ENCODE peak calls at places on chromosomes 7 and 10, in ten cellular contexts. Z is spleen, L is A549, G is lower leg skin, H is stomach, K is Peyer's patch, Y is heart left ventricle, M is HCT116, R is breast epithelium, J is tibial nerve. Q is an unnamed sample.

GRCh38 chr7:157565201-157565626 is 228.4 kb downstream of the DNAJB6 start:
- DNase-seq in M (peak; percentile 65), K (no peak), G (no peak), R (no peak), Z (peak; percentile 50), L (no peak), J (no peak), Y (no peak), H (no peak), Q (no peak)

GRCh38 chr7:158924956-158925355 is 68.6 kb downstream of the DYNC2I1 start:
- DNase-seq in M (no peak), H (no peak), J (no peak), Y (no peak), G (no peak), K (no peak), R (no peak), Z (no peak), L (no peak), Q (no peak)

GRCh38 chr10:30565449-30565848 is 64.1 kb downstream of the LYZL2 start:
- DNase-seq in K (no peak), M (no peak), Z (no peak), H (no peak), L (no peak), Y (no peak), G (no peak), J (no peak), R (no peak), Q (no peak)

GRCh38 chr7:35035511-35035921 is 1.8 kb downstream of the DPY19L1 start:
- DNase-seq in J (no peak), K (no peak), L (peak; percentile 75), Z (no peak), R (no peak), H (no peak), M (peak; percentile 45), G (no peak), Y (no peak), Q (no peak)

GRCh38 chr7:105776068-105776790 is 100.2 kb downstream of the ATXN7L1 start:
- DNase-seq in Y (no peak), R (no peak), Z (no peak), K (no peak), J (peak; percentile 76), L (peak; percentile 83), G (no peak), M (peak; percentile 94), H (peak; percentile 35), Q (no peak)

GRCh38 chr7:1591396-1591795 is 21.6 kb upstream of the PSMG3 start:
- DNase-seq in Z (no peak), Y (no peak), R (no peak), J (no peak), G (no peak), K (no peak), H (no peak), M (no peak), L (no peak), Q (no peak)

GRCh38 chr7:24576171-24577052 is 3.2 kb downstream of the PALS2 start:
- DNase-seq in Z (no peak), Y (no peak), K (no peak), L (peak; percentile 72), G (no peak), J (no peak), H (peak; percentile 39), R (no peak), M (peak; percentile 48), Q (no peak)

GRCh38 chr7:44666566-44666965 is 60.1 kb downstream of the OGDH start:
- DNase-seq in H (no peak), Z (no peak), K (no peak), Y (no peak), G (peak; percentile 52), J (no peak), R (no peak), M (no peak), L (no peak), Q (no peak)

GRCh38 chr7:7108931-7109330 is 73.4 kb upstream of the C1GALT1 start:
- DNase-seq in L (no peak), R (no peak), Z (no peak), J (no peak), K (no peak), H (no peak), G (no peak), M (no peak), Y (no peak), Q (no peak)

GRCh38 chr7:13921062-13921461 is 68.4 kb downstream of the ETV1 start:
- DNase-seq in R (no peak), K (no peak), G (no peak), M (no peak), J (no peak), Z (no peak), H (no peak), Y (no peak), L (no peak), Q (no peak)

GRCh38 chr7:33757563-33758165 is 147.7 kb upstream of the BMPER start:
- DNase-seq in Z (no peak), Y (no peak), L (peak; percentile 40), R (no peak), G (no peak), K (peak; percentile 22), M (no peak), J (peak; percentile 89), H (peak; percentile 55), Q (no peak)

GRCh38 chr10:27256790-27257189 is 16.2 kb upstream of the ACBD5 start:
- DNase-seq in M (no peak), K (no peak), H (no peak), J (no peak), L (no peak), Y (no peak), G (peak; percentile 58), R (no peak), Z (peak; percentile 80), Q (no peak)

GRCh38 chr10:27248215-27248614 is 7.6 kb upstream of the ACBD5 start:
- DNase-seq in L (no peak), Y (no peak), Z (no peak), M (no peak), H (no peak), J (no peak), K (no peak), G (no peak), R (no peak), Q (no peak)

GRCh38 chr10:27251554-27251953 is 11.0 kb upstream of the ACBD5 start:
- DNase-seq in K (no peak), G (peak; percentile 49), H (no peak), L (no peak), R (no peak), M (no peak), Y (no peak), Z (no peak), J (no peak), Q (no peak)

GRCh38 chr10:27256299-27256698 is 15.7 kb upstream of the ACBD5 start:
- DNase-seq in Y (no peak), H (no peak), Z (peak; percentile 76), L (no peak), K (no peak), R (no peak), M (no peak), G (peak; percentile 56), J (no peak), Q (no peak)

GRCh38 chr10:27252267-27253000 is 11.8 kb upstream of the ACBD5 start:
- DNase-seq in M (no peak), K (peak; percentile 83), H (peak; percentile 79), Y (peak; percentile 78), J (peak; percentile 57), G (peak; percentile 92), Z (peak; percentile 95), R (peak; percentile 66), L (peak; percentile 65), Q (no peak)
- TF ChIP-seq POLR2A in M (no peak), K (peak; percentile 20), H (no peak), Y (peak; percentile 36), J (no peak), G (no peak), Z (no peak), R (no peak), L (peak; percentile 56), Q (no peak)

GRCh38 chr10:49649294-49649693 is 30.2 kb upstream of the C10orf53 start:
- DNase-seq in L (no peak), H (peak; percentile 22), Y (no peak), G (no peak), K (no peak), Z (no peak), J (no peak), M (no peak), R (no peak), Q (peak; percentile 67)
- H3K4me3 ChIP-seq in L (no peak overlapping the region), H (no peak overlapping the region), Y (no peak overlapping the region), G (no peak overlapping the region), K (no peak overlapping the region), Z (no peak overlapping the region), J (no peak overlapping the region), M (no peak overlapping the region), R (no peak overlapping the region), Q (no peak overlapping the region)

DNA sequence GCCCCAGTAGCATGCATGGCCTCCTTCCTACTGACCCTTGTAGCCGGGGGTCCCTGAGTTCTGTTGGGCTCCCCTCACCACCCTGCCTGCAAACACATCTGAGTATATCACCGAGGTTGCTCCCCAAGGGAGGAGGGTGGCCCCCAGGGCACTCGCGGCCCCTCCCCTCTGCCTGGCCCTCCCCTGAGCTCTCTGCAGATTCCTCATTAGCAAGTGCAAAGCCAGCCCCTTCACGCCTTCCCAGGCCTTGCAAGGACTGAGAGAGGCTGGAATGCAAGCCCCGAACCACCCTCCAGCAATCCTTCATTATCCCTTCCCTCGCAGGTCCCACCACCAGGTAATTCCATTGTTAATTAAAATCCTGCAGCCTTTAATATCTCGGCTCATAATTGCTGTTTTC is 35.3 kb upstream of the MYL10 start:
- DNase-seq in J (no peak), M (no peak), L (no peak), Y (no peak), Z (no peak), K (no peak), G (no peak), H (no peak), R (no peak), Q (no peak)
- TF ChIP-seq POLR2A in J (no peak), M (no peak), L (no peak), Y (no peak), Z (no peak), K (no peak), G (no peak), H (no peak), R (no peak), Q (no peak)

GRCh38 chr10:63537511-63537910 is 16.3 kb downstream of the REEP3 start:
- DNase-seq in R (no peak), Y (no peak), J (no peak), M (no peak), Z (no peak), H (no peak), K (no peak), G (no peak), L (no peak), Q (no peak)

GRCh38 chr10:63542835-63543575 is 21.8 kb downstream of the REEP3 start:
- DNase-seq in R (no peak), L (peak; percentile 30), Y (no peak), K (no peak), J (no peak), Z (no peak), H (no peak), M (peak; percentile 27), G (no peak), Q (no peak)

GRCh38 chr10:63536678-63537077 is 15.5 kb downstream of the REEP3 start:
- DNase-seq in Y (no peak), G (no peak), Z (no peak), J (no peak), M (no peak), H (no peak), R (no peak), L (no peak), K (no peak), Q (no peak)

GRCh38 chr10:63539377-63539776 is 18.2 kb downstream of the REEP3 start:
- DNase-seq in K (no peak), M (no peak), J (no peak), Z (no peak), L (no peak), R (no peak), H (no peak), G (no peak), Y (no peak), Q (no peak)

GRCh38 chr10:63539994-63540393 is 18.8 kb downstream of the REEP3 start:
- DNase-seq in K (no peak), R (no peak), M (no peak), Y (no peak), H (no peak), G (no peak), L (no peak), Z (no peak), J (no peak), Q (no peak)
- H3K4me3 ChIP-seq in K (no peak overlapping the region), R (no peak overlapping the region), M (no peak overlapping the region), Y (no peak overlapping the region), H (no peak overlapping the region), G (no peak overlapping the region), L (no peak overlapping the region), Z (no peak overlapping the region), J (no peak overlapping the region), Q (no peak overlapping the region)